ENCODE peak calls at places on chromosomes 5 and 9, in eight cellular contexts. Z, B, R, O, J, N, V and W are unnamed samples.

GRCh38 chr9:38355115-38355514 is 37.4 kb upstream of the ALDH1B1 start:
- DNase-seq in Z (no peak), V (no peak), N (no peak), J (peak), O (no peak), B (no peak), R (no peak), W (no peak)

GRCh38 chr9:110069326-110070248 is 138.4 kb downstream of the C9orf152 start:
- DNase-seq in Z (peak), J (no peak), R (peak), B (no peak), O (no peak), N (no peak), V (peak), W (no peak)

GRCh38 chr5:83900307-83900706 is 179.7 kb upstream of the HAPLN1 start:
- DNase-seq in V (no peak), N (no peak), R (no peak), O (no peak), B (no peak), J (no peak), Z (no peak), W (no peak)

GRCh38 chr5:126776499-126777256 is at the start of gene LMNB1:
- DNase-seq in J (peak), O (peak), R (peak), Z (peak), B (peak), N (peak), V (peak), W (peak)

GRCh38 chr9:122445155-122445749 is 32.5 kb downstream of the OR1J1 start:
- DNase-seq in R (no peak), Z (peak), O (no peak), N (no peak), J (no peak), V (no peak), B (no peak), W (no peak)

GRCh38 chr9:125650271-125650737 is 56.7 kb downstream of the MAPKAP1 start:
- DNase-seq in Z (peak), V (no peak), R (peak), N (no peak), J (no peak), B (no peak), O (no peak), W (peak)

GRCh38 chr9:129709471-129710460 is 43.1 kb downstream of the PTGES start:
- DNase-seq in J (no peak), O (no peak), V (no peak), R (no peak), Z (no peak), N (no peak), B (no peak), W (no peak)

GRCh38 chr9:131349522-131349880 is 44.4 kb upstream of the PRRC2B start:
- DNase-seq in Z (no peak), B (no peak), J (no peak), O (no peak), R (no peak), N (no peak), V (no peak), W (no peak)

GRCh38 chr9:130003943-130004552 is 38.9 kb downstream of the FNBP1 start:
- DNase-seq in O (no peak), R (no peak), V (no peak), B (no peak), J (no peak), N (no peak), Z (no peak), W (no peak)

GRCh38 chr9:131474711-131475110 is 28.0 kb upstream of the POMT1 start:
- DNase-seq in B (no peak), O (no peak), N (no peak), Z (no peak), J (no peak), V (no peak), R (no peak), W (no peak)

GRCh38 chr5:23977996-23978395 is 470.6 kb downstream of the PRDM9 start:
- DNase-seq in O (peak), N (no peak), B (peak), J (peak), V (no peak), R (peak), Z (no peak), W (no peak)

GRCh38 chr5:154220625-154221024 is 30.1 kb downstream of the GALNT10 start:
- DNase-seq in N (no peak), Z (peak), J (no peak), B (peak), V (no peak), O (no peak), R (peak), W (no peak)

GRCh38 chr9:115422932-115423440 is 305.0 kb upstream of the TNC start:
- DNase-seq in N (no peak), O (no peak), Z (no peak), J (no peak), B (no peak), R (no peak), V (no peak), W (no peak)

GRCh38 chr5:106843812-106844416 is 826.8 kb downstream of the EFNA5 start:
- DNase-seq in N (no peak), R (peak), J (no peak), Z (peak), B (no peak), O (no peak), V (no peak), W (no peak)

GRCh38 chr9:90921969-90922368 is 120.3 kb downstream of the SYK start:
- DNase-seq in B (no peak), R (peak), J (no peak), Z (no peak), V (no peak), O (no peak), N (no peak), W (no peak)

GRCh38 chr5:2698581-2698980 is 52.9 kb downstream of the IRX2 start:
- DNase-seq in Z (no peak), V (no peak), N (no peak), J (no peak), B (no peak), O (no peak), R (no peak), W (no peak)

GRCh38 chr5:150209020-150209635 is 19.3 kb downstream of the SLC6A7 start:
- DNase-seq in N (no peak), O (no peak), Z (peak), B (peak), R (peak), J (no peak), V (peak), W (no peak)

GRCh38 chr5:90696148-90696547 is 137.6 kb downstream of the ADGRV1 start:
- DNase-seq in R (no peak), O (no peak), V (no peak), N (no peak), Z (no peak), J (no peak), B (no peak), W (no peak)

GRCh38 chr9:89021154-89021803 is 30.0 kb downstream of the S1PR3 start:
- DNase-seq in N (no peak), Z (peak), O (no peak), B (peak), V (peak), J (no peak), R (peak), W (no peak)

GRCh38 chr9:109771796-109772525 is 8.0 kb upstream of the PALM2AKAP2 start:
- DNase-seq in R (no peak), Z (peak), B (no peak), O (no peak), N (no peak), V (no peak), J (no peak), W (no peak)

GRCh38 chr5:161167001-161167765 is 315.2 kb upstream of the ATP10B start:
- DNase-seq in R (peak), B (no peak), V (no peak), O (no peak), Z (no peak), J (no peak), N (no peak), W (no peak)

GRCh38 chr9:114050646-114051045 is 27.5 kb downstream of the AMBP start:
- DNase-seq in B (no peak), Z (no peak), V (no peak), R (no peak), N (no peak), O (no peak), J (peak), W (no peak)

GRCh38 chr5:36001032-36001431 is 9.8 kb upstream of the UGT3A1 start:
- DNase-seq in B (no peak), O (no peak), N (no peak), J (no peak), R (no peak), Z (no peak), V (no peak), W (no peak)

GRCh38 chr5:9898319-9898718 is 268.2 kb upstream of the TAS2R1 start:
- DNase-seq in B (no peak), O (peak), Z (peak), N (no peak), J (no peak), V (peak), R (peak), W (no peak)
- TF ChIP-seq CTCF in B (peak), O (peak), Z (peak), N (no peak), J (no peak), V (no peak), R (peak), W (no peak)

GRCh38 chr5:116506448-116506847 is 68.2 kb downstream of the SEMA6A start:
- DNase-seq in J (no peak), N (no peak), V (no peak), Z (no peak), R (no peak), O (no peak), B (no peak), W (no peak)
- TF ChIP-seq CTCF in J (no peak), N (no peak), V (no peak), Z (no peak), R (no peak), O (no peak), B (no peak), W (no peak)

GRCh38 chr9:98379572-98379971 is 124.1 kb upstream of the TBC1D2 start:
- DNase-seq in O (no peak), B (no peak), Z (no peak), V (no peak), J (no peak), R (no peak), N (no peak), W (no peak)

GRCh38 chr9:98381311-98382103 is 126.1 kb upstream of the TBC1D2 start:
- DNase-seq in V (no peak), Z (no peak), N (no peak), J (no peak), R (no peak), B (no peak), O (no peak), W (peak)

GRCh38 chr9:98380065-98380681 is 124.7 kb upstream of the TBC1D2 start:
- DNase-seq in R (no peak), V (no peak), O (no peak), B (peak), N (no peak), J (no peak), Z (peak), W (peak)

GRCh38 chr9:98385751-98386150 is 130.3 kb upstream of the TBC1D2 start:
- DNase-seq in N (no peak), J (no peak), R (no peak), B (no peak), Z (no peak), V (no peak), O (no peak), W (no peak)

GRCh38 chr9:98383758-98384157 is 128.3 kb upstream of the TBC1D2 start:
- DNase-seq in O (no peak), J (no peak), Z (peak), N (no peak), B (no peak), R (no peak), V (no peak), W (no peak)
- TF ChIP-seq CTCF in O (no peak), J (no peak), Z (peak), N (no peak), B (no peak), R (no peak), V (no peak), W (no peak)

GRCh38 chr5:73444499-73445432 is 3.8 kb downstream of the FOXD1 start:
- DNase-seq in Z (no peak), O (no peak), R (no peak), B (no peak), N (no peak), J (no peak), V (no peak), W (no peak)
- TF ChIP-seq CTCF in Z (no peak), O (no peak), R (no peak), B (no peak), N (no peak), J (no peak), V (no peak), W (no peak)

DNA sequence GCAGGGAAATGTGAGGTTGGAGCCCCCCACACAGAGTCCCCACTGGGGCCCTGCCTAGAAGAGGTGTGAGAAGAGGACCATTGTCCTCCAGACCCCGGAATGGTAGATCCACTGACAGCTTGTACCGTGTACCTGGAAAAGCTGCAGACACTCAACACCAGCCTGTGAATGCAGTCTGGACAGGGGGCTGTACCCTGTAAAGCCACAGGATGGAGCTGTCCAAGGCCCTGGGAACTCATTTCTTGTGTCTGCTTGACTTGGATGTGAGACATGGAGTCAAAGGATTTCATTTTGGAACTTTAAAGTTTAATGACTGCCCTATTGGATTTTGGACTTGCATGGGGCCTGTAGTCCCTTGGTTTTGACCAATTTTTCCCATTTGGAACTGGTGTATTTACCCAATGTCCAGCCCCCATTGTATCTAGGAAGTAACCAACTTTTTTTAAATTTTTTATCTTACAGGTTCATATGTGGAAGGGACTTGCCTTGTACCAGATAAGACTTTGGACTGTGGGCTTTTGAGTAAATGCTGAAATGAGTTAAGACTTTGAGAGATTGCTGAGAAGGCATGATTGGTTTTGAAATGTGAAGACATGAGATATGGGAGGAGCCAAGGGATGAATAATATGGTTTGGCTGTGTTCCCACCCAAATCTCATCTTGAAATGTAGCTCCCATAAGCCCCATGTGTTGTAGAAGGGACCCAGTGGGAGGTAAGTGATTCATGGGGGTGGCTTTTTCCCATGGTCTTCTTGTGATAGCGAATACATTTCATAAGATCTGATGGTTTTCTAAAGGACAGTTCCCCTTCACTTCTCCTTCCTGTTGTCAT is 535.2 kb upstream of the MEF2C start:
- DNase-seq in N (no peak), J (no peak), Z (peak), R (no peak), B (no peak), O (no peak), V (no peak), W (no peak)
- TF ChIP-seq CTCF in N (no peak), J (no peak), Z (no peak), R (no peak), B (no peak), O (no peak), V (no peak), W (no peak)

GRCh38 chr9:75233011-75233410 is 144.7 kb downstream of the OSTF1 start:
- DNase-seq in R (peak), N (no peak), O (no peak), B (no peak), V (no peak), Z (peak), J (no peak), W (no peak)

GRCh38 chr9:75235632-75236031 is 147.3 kb downstream of the OSTF1 start:
- DNase-seq in Z (no peak), R (peak), O (peak), J (peak), B (no peak), N (no peak), V (peak), W (no peak)

GRCh38 chr9:75239176-75239575 is 150.9 kb downstream of the OSTF1 start:
- DNase-seq in J (peak), R (peak), B (no peak), O (peak), Z (peak), V (peak), N (no peak), W (no peak)

GRCh38 chr9:75238311-75238976 is 150.1 kb downstream of the OSTF1 start:
- DNase-seq in O (peak), J (peak), B (peak), N (no peak), R (peak), V (peak), Z (peak), W (peak)
- TF ChIP-seq CTCF in O (peak), J (peak), B (peak), N (no peak), R (peak), V (peak), Z (peak), W (peak)

GRCh38 chr9:87834357-87834756 is 48.3 kb upstream of the SPATA31E1 start:
- DNase-seq in B (no peak), V (no peak), N (no peak), O (peak), J (no peak), Z (no peak), R (no peak), W (no peak)
- TF ChIP-seq CTCF in B (no peak), V (no peak), N (no peak), O (peak), J (no peak), Z (peak), R (no peak), W (no peak)

DNA sequence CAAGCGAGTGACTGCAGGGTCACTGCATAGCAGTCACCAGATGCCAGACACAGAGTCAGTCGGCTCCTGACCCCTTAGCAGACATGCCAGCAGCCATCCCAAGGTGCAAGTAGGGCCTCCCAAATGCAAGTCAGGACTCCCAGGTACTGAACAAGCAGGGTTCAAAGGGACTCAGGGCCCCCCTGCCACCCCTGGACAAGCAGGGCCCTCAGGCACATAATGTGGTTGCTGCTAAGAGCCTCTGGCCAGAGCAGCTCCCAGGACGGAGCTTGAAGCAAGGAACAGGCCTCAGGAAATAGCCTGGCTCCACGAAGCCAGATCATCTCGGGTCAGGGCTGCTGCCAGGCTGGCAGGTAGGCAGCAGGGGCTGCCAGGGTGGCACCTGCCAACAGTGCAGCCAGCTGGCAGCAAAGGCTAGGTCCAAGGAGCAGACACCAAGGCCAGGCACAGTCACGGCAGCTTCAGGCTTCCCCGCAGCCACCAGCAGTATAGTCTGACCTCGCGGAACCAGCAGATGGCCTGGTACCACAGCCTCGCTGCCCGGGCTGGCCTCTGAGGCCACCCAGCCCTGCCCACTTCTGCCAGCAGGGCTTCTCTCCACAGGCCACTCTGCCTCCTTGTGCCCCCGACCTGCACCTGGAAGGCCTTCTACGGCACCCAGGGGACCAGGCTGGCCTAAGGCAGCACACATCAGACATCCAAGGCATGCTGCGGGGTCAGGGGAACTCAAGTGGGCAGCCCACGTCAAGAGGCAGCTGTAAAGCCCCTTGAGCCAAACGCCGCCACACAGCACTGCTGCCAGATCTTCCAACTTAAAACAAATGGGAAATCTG is 7.4 kb downstream of the EEIG1 start:
- DNase-seq in J (peak), N (peak), V (no peak), B (no peak), R (no peak), Z (no peak), O (no peak), W (no peak)
- TF ChIP-seq CTCF in J (peak), N (no peak), V (no peak), B (no peak), R (no peak), Z (no peak), O (no peak), W (no peak)